ENCODE peak calls at places on chromosomes 2 and 18, in six cellular contexts. O is fibroblast of lung; D is tibial nerve; A is CD4-positive, alpha-beta T cell; B is upper lobe of right lung; T is left ventricle myocardium inferior. S is an unnamed sample. For H3K9me3, the result is how much of the 10 kb centered on the place peaks cover.

GRCh38 chr2:160911258-160911657 is 249.0 kb upstream of the TANK start:
- DNase-seq in O (peak), D (no peak), A (no peak), B (no peak), T (no peak), S (no peak)

GRCh38 chr2:86087936-86088850 is 17.5 kb downstream of the POLR1A start:
- DNase-seq in O (no peak), D (no peak), A (no peak), B (no peak), T (no peak), S (no peak)

GRCh38 chr2:39368846-39369245 is 68.2 kb downstream of the MAP4K3 start:
- DNase-seq in O (no peak), D (no peak), A (no peak), B (no peak), T (no peak), S (no peak)

GRCh38 chr2:154688373-154688772 is 10.1 kb upstream of the KCNJ3 start:
- DNase-seq in O (no peak), D (no peak), A (no peak), B (no peak), T (no peak), S (no peak)

GRCh38 chr2:154497019-154497418 is 201.5 kb upstream of the KCNJ3 start:
- DNase-seq in O (no peak), D (no peak), A (no peak), B (no peak), T (no peak), S (no peak)

GRCh38 chr18:39415471-39415870 is 1849.9 kb upstream of the CELF4 start:
- DNase-seq in O (no peak), D (no peak), A (no peak), B (no peak), T (no peak), S (no peak)

GRCh38 chr2:171159326-171160118 is 1.2 kb downstream of the TLK1 start:
- DNase-seq in O (peak), D (no peak), A (peak), B (no peak), T (peak), S (peak)

GRCh38 chr2:788227-789032 is 111.2 kb upstream of the TMEM18 start:
- DNase-seq in O (no peak), D (no peak), A (no peak), B (no peak), T (no peak), S (no peak)

GRCh38 chr18:72444756-72445155 is 99.4 kb downstream of the CBLN2 start:
- DNase-seq in O (no peak), D (no peak), A (no peak), B (no peak), T (no peak), S (no peak)

GRCh38 chr2:240747256-240747655 is 55.6 kb downstream of the AQP12A start:
- DNase-seq in O (no peak), D (no peak), A (no peak), B (no peak), T (no peak), S (no peak)

GRCh38 chr2:3456125-3456524 is 63.2 kb downstream of the ADI1 start:
- DNase-seq in O (no peak), D (no peak), A (no peak), B (no peak), T (no peak), S (no peak)

GRCh38 chr18:9296233-9297006 is 38.2 kb upstream of the TWSG1 start:
- DNase-seq in O (no peak), D (no peak), A (no peak), B (no peak), T (no peak), S (no peak)

GRCh38 chr18:9290171-9290570 is 44.4 kb upstream of the TWSG1 start:
- DNase-seq in O (no peak), D (no peak), A (no peak), B (no peak), T (no peak), S (no peak)

GRCh38 chr18:9289698-9290097 is 44.9 kb upstream of the TWSG1 start:
- DNase-seq in O (no peak), D (no peak), A (no peak), B (no peak), T (no peak), S (no peak)

GRCh38 chr18:9293948-9294347 is 40.6 kb upstream of the TWSG1 start:
- DNase-seq in O (no peak), D (no peak), A (no peak), B (no peak), T (no peak), S (no peak)

GRCh38 chr18:9292047-9292446 is 42.5 kb upstream of the TWSG1 start:
- DNase-seq in O (no peak), D (no peak), A (no peak), B (no peak), T (no peak), S (no peak)
- H3K9me3 ChIP-seq in O (under half), D (under half), A (under half), B (under half), T (under half), S (under half)

GRCh38 chr18:62877448-62878221 is 162.3 kb downstream of the PHLPP1 start:
- DNase-seq in O (peak), D (no peak), A (no peak), B (no peak), T (no peak), S (no peak)
- TF ChIP-seq CTCF in O (no peak), D (no peak), A (no peak), B (no peak), T (peak), S (no peak)

GRCh38 chr18:78232196-78232595 is 747.4 kb upstream of the SALL3 start:
- DNase-seq in O (no peak), D (no peak), A (no peak), B (no peak), T (no peak), S (no peak)

GRCh38 chr18:78228974-78229373 is 750.6 kb upstream of the SALL3 start:
- DNase-seq in O (no peak), D (no peak), A (no peak), B (no peak), T (no peak), S (no peak)

DNA sequence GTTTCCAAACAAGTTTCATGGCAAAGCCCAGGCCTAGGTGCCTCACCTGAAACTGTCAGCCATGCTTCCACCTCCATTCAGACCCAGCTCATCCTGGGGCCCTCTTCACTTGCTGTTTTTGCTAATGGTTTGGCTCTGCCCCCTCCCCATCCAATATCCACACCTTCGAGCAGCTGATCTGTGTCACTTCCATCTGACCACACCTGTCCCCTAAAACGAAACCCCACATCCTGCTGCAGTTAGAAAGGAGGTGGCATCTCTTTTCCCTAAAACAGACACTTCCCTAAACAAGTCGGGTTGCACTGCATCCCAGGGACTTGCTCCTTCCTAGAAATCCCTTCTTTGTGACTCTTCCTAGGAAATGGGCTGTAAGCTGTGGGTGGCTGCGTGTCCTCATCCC is 748.7 kb upstream of the SALL3 start:
- DNase-seq in O (no peak), D (no peak), A (no peak), B (no peak), T (no peak), S (no peak)
- H3K9me3 ChIP-seq in O (under half), D (under half), A (under half), B (under half), T (under half), S (under half)

DNA sequence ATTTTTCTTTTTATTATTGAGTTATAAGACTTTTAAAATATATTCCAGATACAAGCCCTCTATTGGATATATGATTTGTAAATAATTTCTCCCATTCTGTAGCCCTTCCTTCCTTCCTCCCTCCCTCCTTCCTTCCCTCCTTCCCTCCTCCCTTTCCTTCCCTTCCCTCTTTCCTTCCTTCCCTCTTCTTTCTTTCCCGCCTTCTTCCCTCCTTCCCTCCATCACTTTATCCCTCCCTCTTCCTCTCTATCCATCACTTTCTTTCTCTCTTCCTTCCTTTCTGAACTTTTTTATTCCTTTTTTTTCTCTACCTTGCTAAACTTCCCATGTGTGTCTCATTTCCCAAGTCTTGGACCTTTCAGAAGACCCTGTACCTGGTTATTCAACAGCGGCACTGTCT is 45.5 kb upstream of the ELOA2 start:
- DNase-seq in O (no peak), D (no peak), A (no peak), B (no peak), T (no peak), S (no peak)
- TF ChIP-seq CTCF in O (no peak), D (no peak), A (no peak), B (no peak), T (no peak), S (no peak)

S was measured in pancreas.